ENCODE peak calls at places on chromosome 2, in six cellular contexts. Y is heart left ventricle; E is GF-D8; H is AG08396; N is RPMI8226; Z is naive thymus-derived CD8-positive, alpha-beta T cell. K is an unnamed sample.

GRCh38 chr2:149904816-149905215 is 317.2 kb upstream of the MMADHC start:
- DNase-seq in Y (no peak), E (no peak), H (no peak), N (no peak), Z (no peak), K (no peak)

GRCh38 chr2:104286806-104287205 is 567.1 kb upstream of the POU3F3 start:
- DNase-seq in Y (no peak), E (no peak), H (no peak), N (no peak), Z (no peak), K (no peak)

GRCh38 chr2:179562330-179562885 is 297.8 kb upstream of the SESTD1 start:
- DNase-seq in Y (no peak), E (no peak), H (no peak), N (no peak), Z (no peak), K (no peak)

GRCh38 chr2:170881840-170882239 is 47.2 kb upstream of the GORASP2 start:
- DNase-seq in Y (no peak), E (no peak), H (no peak), N (no peak), Z (no peak), K (no peak)

GRCh38 chr2:235135990-235136561 is 184.3 kb downstream of the SH3BP4 start:
- DNase-seq in Y (peak; percentile 87), E (no peak), H (peak; percentile 80), N (peak; percentile 70), Z (peak; percentile 20), K (peak; percentile 83)

GRCh38 chr2:56185101-56185581 is 1.4 kb downstream of the CCDC85A start:
- DNase-seq in Y (peak; percentile 66), E (no peak), H (peak; percentile 32), N (peak; percentile 18), Z (no peak), K (peak; percentile 41)

GRCh38 chr2:44245068-44245861 is 30.0 kb upstream of the SLC3A1 start:
- DNase-seq in Y (no peak), E (no peak), H (no peak), N (no peak), Z (no peak), K (no peak)

GRCh38 chr2:183614797-183615429 is 490.7 kb downstream of the NUP35 start:
- DNase-seq in Y (peak; percentile 58), E (no peak), H (no peak), N (no peak), Z (no peak), K (no peak)

GRCh38 chr2:126664639-126665038 is 8.7 kb downstream of the GYPC start:
- DNase-seq in Y (no peak), E (no peak), H (no peak), N (no peak), Z (no peak), K (no peak)

GRCh38 chr2:127058246-127058580 is 48.7 kb downstream of the BIN1 start:
- DNase-seq in Y (no peak), E (no peak), H (no peak), N (no peak), Z (no peak), K (no peak)

GRCh38 chr2:59727191-59727590 is 826.3 kb downstream of the BCL11A start:
- DNase-seq in Y (no peak), E (no peak), H (no peak), N (no peak), Z (no peak), K (no peak)

GRCh38 chr2:165420231-165420630 is 49.3 kb upstream of the CSRNP3 start:
- DNase-seq in Y (no peak), E (no peak), H (no peak), N (no peak), Z (no peak), K (no peak)

GRCh38 chr2:238370482-238371372 is 50.4 kb downstream of the TRAF3IP1 start:
- DNase-seq in Y (peak; percentile 72), E (no peak), H (peak; percentile 77), N (peak; percentile 43), Z (peak; percentile 64), K (peak; percentile 74)

GRCh38 chr2:224165901-224166319 is 126.8 kb upstream of the SERPINE2 start:
- DNase-seq in Y (no peak), E (no peak), H (no peak), N (no peak), Z (no peak), K (no peak)

GRCh38 chr2:14530506-14530905 is 102.0 kb upstream of the LRATD1 start:
- DNase-seq in Y (no peak), E (no peak), H (peak; percentile 12), N (no peak), Z (no peak), K (no peak)

GRCh38 chr2:127932199-127932877 is 46.6 kb upstream of the AMMECR1L start:
- DNase-seq in Y (no peak), E (no peak), H (peak; percentile 61), N (no peak), Z (no peak), K (peak; percentile 50)

GRCh38 chr2:109085912-109086742 is 42.9 kb upstream of the SH3RF3 start:
- DNase-seq in Y (no peak), E (no peak), H (no peak), N (no peak), Z (no peak), K (no peak)

GRCh38 chr2:224033601-224034000 is 5.5 kb downstream of the SERPINE2 start:
- DNase-seq in Y (no peak), E (no peak), H (no peak), N (no peak), Z (no peak), K (no peak)

GRCh38 chr2:3463156-3463835 is 56.0 kb downstream of the ADI1 start:
- DNase-seq in Y (peak; percentile 51), E (no peak), H (no peak), N (no peak), Z (no peak), K (no peak)

GRCh38 chr2:219434718-219435525 is at the start of gene SPEG:
- DNase-seq in Y (peak; percentile 70), E (no peak), H (no peak), N (no peak), Z (no peak), K (no peak)

GRCh38 chr2:236380051-236380612 is 115.9 kb upstream of the ASB18 start:
- DNase-seq in Y (no peak), E (no peak), H (no peak), N (no peak), Z (no peak), K (no peak)

GRCh38 chr2:107303964-107304363 is 418.0 kb upstream of the ST6GAL2 start:
- DNase-seq in Y (no peak), E (no peak), H (no peak), N (no peak), Z (no peak), K (no peak)

GRCh38 chr2:85504434-85505261 is 34.3 kb upstream of the MAT2A start:
- DNase-seq in Y (no peak), E (no peak), H (peak; percentile 75), N (no peak), Z (no peak), K (peak; percentile 94)

GRCh38 chr2:78281164-78281563 is 744.3 kb upstream of the REG3G start:
- DNase-seq in Y (no peak), E (no peak), H (no peak), N (no peak), Z (no peak), K (no peak)

GRCh38 chr2:227117027-227117426 is 47.0 kb downstream of the COL4A4 start:
- DNase-seq in Y (no peak), E (no peak), H (no peak), N (no peak), Z (no peak), K (no peak)

GRCh38 chr2:226795281-226796011 is 4.2 kb downstream of the IRS1 start:
- DNase-seq in Y (peak; percentile 62), E (no peak), H (peak; percentile 37), N (no peak), Z (no peak), K (no peak)

GRCh38 chr2:45119038-45119437 is 109.8 kb upstream of the SIX2 start:
- DNase-seq in Y (no peak), E (no peak), H (peak; percentile 20), N (no peak), Z (no peak), K (peak; percentile 37)

GRCh38 chr2:96819101-96819875 is 3.2 kb downstream of the CNNM3 start:
- DNase-seq in Y (peak; percentile 17), E (no peak), H (no peak), N (no peak), Z (no peak), K (no peak)

GRCh38 chr2:168583710-168584521 is 127.8 kb downstream of the CERS6 start:
- DNase-seq in Y (no peak), E (no peak), H (no peak), N (no peak), Z (no peak), K (no peak)

GRCh38 chr2:225164406-225165048 is 122.3 kb upstream of the DOCK10 start:
- DNase-seq in Y (no peak), E (no peak), H (no peak), N (no peak), Z (no peak), K (no peak)